ENCODE peak calls at places on chromosome 12, in six cellular contexts. A is HFF-Myc, Y is AG04449, K is AG09309, G is fibroblast of the aortic adventitia, T is PC-3. E is an unnamed sample.

GRCh38 chr12:79645235-79645630 is 45.5 kb downstream of the PAWR start:
- DNase-seq in A (no peak), Y (no peak), K (no peak), G (no peak), T (no peak), E (no peak)

GRCh38 chr12:124286946-124287345 is 7.9 kb upstream of the RFLNA start:
- DNase-seq in A (no peak), Y (no peak), K (no peak), G (no peak), T (no peak), E (no peak)

GRCh38 chr12:95429172-95429510 is 44.8 kb upstream of the METAP2 start:
- DNase-seq in A (no peak), Y (no peak), K (no peak), G (no peak), T (no peak), E (no peak)

GRCh38 chr12:32875990-32876389 is 20.6 kb downstream of the PKP2 start:
- DNase-seq in A (no peak), Y (no peak), K (no peak), G (no peak), T (no peak), E (no peak)

GRCh38 chr12:6089041-6089823 is 35.2 kb downstream of the VWF start:
- DNase-seq in A (no peak), Y (no peak), K (no peak), G (no peak), T (peak), E (peak)

GRCh38 chr12:3152013-3152412 is 74.8 kb downstream of the TSPAN9 start:
- DNase-seq in A (no peak), Y (no peak), K (no peak), G (peak), T (no peak), E (no peak)

GRCh38 chr12:7935464-7935772 is 569 bp downstream of the SLC2A3 start:
- DNase-seq in A (no peak), Y (no peak), K (no peak), G (no peak), T (no peak), E (no peak)

GRCh38 chr12:130655010-130655409 is 61.1 kb downstream of the RIMBP2 start:
- DNase-seq in A (no peak), Y (no peak), K (no peak), G (no peak), T (no peak), E (no peak)

GRCh38 chr12:103901518-103902173 is 28.6 kb upstream of the HSP90B1 start:
- DNase-seq in A (no peak), Y (no peak), K (no peak), G (no peak), T (no peak), E (no peak)

GRCh38 chr12:115867854-115868253 is 409.6 kb downstream of the MED13L start:
- DNase-seq in A (no peak), Y (no peak), K (no peak), G (no peak), T (no peak), E (no peak)

GRCh38 chr12:25276199-25276937 is 25.6 kb upstream of the KRAS start:
- DNase-seq in A (peak), Y (no peak), K (peak), G (peak), T (peak), E (peak)

GRCh38 chr12:43349863-43350262 is 202.1 kb downstream of the ADAMTS20 start:
- DNase-seq in A (no peak), Y (no peak), K (no peak), G (no peak), T (peak), E (peak)

GRCh38 chr12:108332791-108333382 is 6.2 kb downstream of the CMKLR1 start:
- DNase-seq in A (no peak), Y (no peak), K (no peak), G (no peak), T (no peak), E (no peak)
- TF ChIP-seq CTCF in A (no peak), Y (no peak), K (no peak), G (no peak), T (no peak), E (no peak)

GRCh38 chr12:27505124-27505523 is 18.9 kb upstream of the PPFIBP1 start:
- DNase-seq in A (no peak), Y (peak), K (no peak), G (peak), T (no peak), E (no peak)

GRCh38 chr12:27506645-27507189 is 17.3 kb upstream of the PPFIBP1 start:
- DNase-seq in A (no peak), Y (no peak), K (no peak), G (no peak), T (no peak), E (no peak)

GRCh38 chr12:27501956-27502562 is 21.9 kb upstream of the PPFIBP1 start:
- DNase-seq in A (no peak), Y (no peak), K (no peak), G (no peak), T (no peak), E (no peak)

GRCh38 chr12:27505771-27506170 is 18.2 kb upstream of the PPFIBP1 start:
- DNase-seq in A (no peak), Y (no peak), K (no peak), G (peak), T (no peak), E (no peak)

DNA sequence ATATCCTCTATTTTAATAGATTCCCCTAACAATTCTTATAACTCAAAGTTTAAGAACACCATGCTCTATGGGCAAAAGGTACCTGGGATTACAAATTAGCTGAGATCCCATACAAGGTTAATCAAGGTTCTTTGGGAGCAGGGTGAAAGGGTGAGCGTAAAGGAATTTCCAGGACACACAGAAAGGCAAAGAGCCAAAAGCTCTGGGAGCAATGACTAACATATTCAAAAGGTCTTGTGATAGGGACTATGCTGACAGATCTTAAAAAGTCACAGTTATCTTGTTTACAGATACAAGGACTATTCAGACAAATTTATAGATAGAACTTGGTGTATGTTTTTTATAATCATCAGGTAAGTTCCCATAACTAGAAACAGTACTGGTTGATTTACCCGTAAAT is 19.5 kb upstream of the PPFIBP1 start:
- DNase-seq in A (no peak), Y (no peak), K (no peak), G (peak), T (no peak), E (peak)
- H3K4me3 ChIP-seq in A (no peak), Y (no peak), K (no peak), G (no peak), T (no peak), E (no peak)

GRCh38 chr12:77957034-77957433 is 126.3 kb downstream of the NAV3 start:
- DNase-seq in A (no peak), Y (no peak), K (no peak), G (no peak), T (no peak), E (no peak)

GRCh38 chr12:77953515-77953914 is 122.8 kb downstream of the NAV3 start:
- DNase-seq in A (no peak), Y (no peak), K (no peak), G (no peak), T (no peak), E (no peak)

DNA sequence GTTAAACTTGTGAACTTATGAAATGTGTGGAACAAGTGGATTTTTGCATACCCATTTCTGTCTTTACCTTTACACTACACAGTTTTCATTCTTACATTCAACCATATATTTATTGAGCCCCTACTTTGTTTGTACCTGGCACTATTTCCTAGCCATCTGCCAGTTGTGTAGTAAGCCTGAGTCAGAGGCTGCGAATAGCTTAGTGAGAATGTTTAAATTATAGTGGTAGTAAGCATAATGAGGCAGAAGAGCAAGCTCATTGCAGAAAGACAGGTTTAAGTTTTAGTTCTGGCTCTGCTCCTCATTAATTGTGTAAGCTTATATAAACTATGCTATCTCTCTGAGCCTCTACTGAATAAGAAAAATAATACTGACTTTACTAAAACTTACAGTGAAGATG is 123.5 kb downstream of the NAV3 start:
- DNase-seq in A (no peak), Y (no peak), K (no peak), G (no peak), T (peak), E (peak)
- TF ChIP-seq CTCF in A (no peak), Y (no peak), K (no peak), G (no peak), T (no peak), E (no peak)

DNA sequence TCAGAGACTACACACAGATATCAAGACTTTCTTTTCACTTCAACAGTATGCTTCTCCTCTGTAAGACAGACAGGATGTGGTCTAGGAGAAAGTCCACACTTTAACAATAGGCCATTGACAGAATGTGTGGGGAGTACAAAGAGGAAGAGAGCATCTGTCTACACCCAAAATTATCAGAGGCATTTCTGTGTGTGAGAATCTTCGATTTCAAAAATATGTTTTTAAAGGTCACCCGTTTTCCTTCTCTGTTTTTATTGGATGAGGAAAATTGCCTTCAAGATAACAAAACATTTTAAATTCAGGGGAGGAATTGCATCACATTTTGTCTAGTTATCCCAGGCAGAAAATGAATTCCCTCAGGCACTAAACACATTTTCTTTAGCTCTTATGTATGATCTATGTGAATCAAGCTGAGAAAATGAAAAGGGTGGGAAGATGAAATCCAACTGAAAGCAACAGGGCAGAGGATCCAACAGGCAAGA is 16.4 kb downstream of the NAV3 start:
- DNase-seq in A (no peak), Y (no peak), K (no peak), G (peak), T (peak), E (peak)
- H3K4me3 ChIP-seq in A (no peak), Y (no peak), K (no peak), G (no peak), T (no peak), E (no peak)

DNA sequence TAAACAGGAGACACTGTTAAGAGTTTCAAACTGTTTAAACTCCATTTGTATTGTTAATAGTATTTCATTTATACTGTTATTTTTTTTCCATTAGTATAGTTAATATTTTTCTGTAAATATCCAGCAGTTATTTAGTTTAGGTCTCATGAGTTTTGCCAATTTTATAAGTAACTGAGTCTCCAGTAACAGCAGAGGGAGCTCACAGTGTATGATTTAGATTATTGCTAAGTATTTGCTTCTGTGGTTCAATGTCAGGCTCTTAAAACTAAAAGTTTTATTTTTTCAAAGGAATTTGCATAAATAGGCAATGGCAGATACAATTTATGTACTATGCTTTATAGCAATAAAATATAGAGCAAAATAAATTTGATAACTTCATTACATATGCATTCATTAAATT is 209.7 kb downstream of the ATXN7L3B start:
- DNase-seq in A (no peak), Y (peak), K (no peak), G (peak), T (peak), E (peak)
- TF ChIP-seq CTCF in A (no peak), Y (peak), K (no peak), G (peak), T (peak), E (no peak)

GRCh38 chr12:54280401-54281260 is at the start of gene HNRNPA1:
- DNase-seq in A (peak), Y (peak), K (peak), G (peak), T (peak), E (peak)

GRCh38 chr12:54279632-54280400 is at the start of gene CBX5:
- DNase-seq in A (peak), Y (peak), K (peak), G (peak), T (peak), E (peak)

GRCh38 chr12:54279227-54279631 is 693 bp downstream of the CBX5 start:
- DNase-seq in A (no peak), Y (no peak), K (no peak), G (no peak), T (no peak), E (no peak)

GRCh38 chr12:54276368-54276767 is 3.6 kb downstream of the CBX5 start:
- DNase-seq in A (no peak), Y (no peak), K (no peak), G (no peak), T (no peak), E (no peak)

DNA sequence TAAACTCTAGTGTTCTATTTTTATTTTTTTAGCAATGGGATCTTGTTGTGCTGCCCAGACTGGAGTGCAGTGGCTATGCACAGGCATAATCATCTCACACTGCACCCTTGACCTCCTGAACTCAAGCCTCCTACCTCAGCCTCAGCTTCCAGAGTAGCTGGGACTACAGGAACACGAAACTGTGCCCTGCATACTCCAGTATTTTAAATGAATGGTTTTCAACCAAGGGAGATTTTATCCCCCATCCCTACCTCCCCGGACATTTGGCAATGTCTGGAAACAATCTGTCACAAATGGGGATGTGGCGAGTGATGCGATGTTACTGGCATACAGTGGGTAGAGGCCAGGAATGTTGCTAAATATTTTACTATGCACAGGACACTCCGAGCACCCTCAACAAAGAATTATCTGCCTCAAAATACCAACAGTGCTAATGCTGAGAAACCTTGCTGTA is 2.1 kb downstream of the CBX5 start:
- DNase-seq in A (no peak), Y (no peak), K (peak), G (peak), T (peak), E (no peak)
- H3K4me3 ChIP-seq in A (peak), Y (peak), K (peak), G (peak), T (peak), E (no peak)

DNA sequence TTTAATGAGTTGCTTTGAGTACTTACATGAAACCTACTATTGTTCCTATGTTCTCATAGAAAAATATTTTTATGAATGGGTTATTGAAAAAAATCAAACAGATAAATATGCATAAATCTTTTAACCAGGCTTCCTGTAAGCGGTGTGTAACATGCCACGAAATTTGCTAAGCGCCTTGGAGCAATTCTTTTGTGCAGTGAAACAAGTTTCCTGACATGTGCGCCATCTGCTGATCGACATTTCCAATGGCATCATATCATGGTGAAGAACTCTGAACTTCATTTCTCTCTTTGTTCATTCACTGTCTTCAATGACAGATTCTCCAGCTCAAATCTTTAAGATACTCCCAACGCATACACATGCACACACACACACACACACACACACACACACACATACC is 145.6 kb upstream of the NAV3 start:
- DNase-seq in A (peak), Y (peak), K (peak), G (peak), T (peak), E (peak)
- TF ChIP-seq CTCF in A (peak), Y (peak), K (peak), G (peak), T (peak), E (peak)

GRCh38 chr12:122965356-122965755 is 907 bp downstream of the ABCB9 start:
- DNase-seq in A (no peak), Y (no peak), K (no peak), G (no peak), T (no peak), E (no peak)
- H3K4me3 ChIP-seq in A (peak), Y (peak), K (peak), G (peak), T (peak), E (peak)

GRCh38 chr12:85949253-85949652 is 75.2 kb downstream of the NTS start:
- DNase-seq in A (no peak), Y (no peak), K (no peak), G (no peak), T (no peak), E (no peak)

GRCh38 chr12:85947286-85947685 is 73.2 kb downstream of the NTS start:
- DNase-seq in A (no peak), Y (no peak), K (no peak), G (no peak), T (no peak), E (no peak)

GRCh38 chr12:85955127-85955526 is 81.0 kb downstream of the NTS start:
- DNase-seq in A (no peak), Y (no peak), K (no peak), G (peak), T (peak), E (peak)

GRCh38 chr12:85948340-85948739 is 74.2 kb downstream of the NTS start:
- DNase-seq in A (no peak), Y (no peak), K (no peak), G (no peak), T (no peak), E (no peak)

GRCh38 chr12:85951823-85952222 is 77.7 kb downstream of the NTS start:
- DNase-seq in A (no peak), Y (no peak), K (no peak), G (peak), T (peak), E (peak)
- TF ChIP-seq CTCF in A (no peak), Y (peak), K (no peak), G (peak), T (peak), E (peak)

GRCh38 chr12:57834086-57834876 is 12.2 kb downstream of the CTDSP2 start:
- DNase-seq in A (no peak), Y (no peak), K (no peak), G (no peak), T (no peak), E (no peak)

GRCh38 chr12:57837779-57838562 is 8.6 kb downstream of the CTDSP2 start:
- DNase-seq in A (peak), Y (no peak), K (no peak), G (peak), T (peak), E (peak)

GRCh38 chr12:57835366-57836288 is 10.9 kb downstream of the CTDSP2 start:
- DNase-seq in A (no peak), Y (no peak), K (no peak), G (no peak), T (no peak), E (no peak)

GRCh38 chr12:57838594-57839302 is 7.8 kb downstream of the CTDSP2 start:
- DNase-seq in A (no peak), Y (no peak), K (no peak), G (peak), T (no peak), E (no peak)

DNA sequence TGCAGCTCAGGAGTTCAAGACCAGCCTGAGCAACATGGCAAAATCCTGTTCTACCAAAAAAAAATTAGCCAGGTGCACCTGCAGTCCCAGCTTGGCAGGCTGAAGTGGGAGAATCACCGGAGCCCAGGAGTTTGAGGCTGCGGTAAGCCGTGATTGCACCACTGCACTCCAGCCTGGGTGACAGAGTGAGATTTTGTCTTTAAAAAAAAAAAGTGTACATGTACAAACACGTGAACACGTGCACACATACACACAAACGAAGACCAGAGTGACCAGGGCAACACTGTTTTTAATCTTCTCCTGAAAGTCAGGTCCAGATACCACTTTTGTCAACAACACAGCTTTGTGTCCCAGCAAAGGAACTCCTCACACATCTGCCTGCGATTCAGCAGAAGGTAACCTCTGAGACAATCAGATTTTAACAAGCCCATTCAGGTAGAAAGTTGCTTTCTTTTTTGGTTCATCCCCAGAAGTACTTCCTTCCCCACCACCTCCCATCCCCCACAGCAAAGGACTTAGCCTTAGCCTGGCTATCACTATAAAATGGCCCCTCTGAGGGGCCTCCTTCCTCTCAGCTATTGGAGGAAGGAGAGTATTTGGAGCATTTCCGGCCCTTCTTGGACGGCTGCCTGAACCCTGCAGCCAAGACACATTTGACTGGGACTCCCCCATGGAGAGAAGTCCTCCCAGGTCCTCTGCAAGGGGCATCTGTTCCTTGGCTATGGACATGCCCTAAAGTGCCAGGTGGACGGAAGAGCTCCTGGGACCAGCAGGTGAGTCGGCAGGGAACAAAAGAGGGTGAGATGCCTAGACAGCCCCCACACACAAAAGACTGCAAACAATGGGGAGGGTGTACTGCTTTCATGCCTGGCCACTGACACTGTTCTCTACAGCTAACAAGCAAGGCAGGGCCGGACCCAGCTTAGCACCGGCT is 9.8 kb downstream of the CTDSP2 start:
- DNase-seq in A (peak), Y (peak), K (no peak), G (peak), T (peak), E (peak)
- H3K4me3 ChIP-seq in A (peak), Y (peak), K (no peak), G (peak), T (no peak), E (no peak)